ENCODE peak calls at places on chromosome 2, in seven cellular contexts. Q is neural crest cell, N is hypothalamus, L is GM12892, X is body of pancreas, O is osteocyte, M is SIG-M5. Z is an unnamed sample.

GRCh38 chr2:95273911-95274290 is 348 bp upstream of the PROM2 start:
- DNase-seq in Q (no peak), N (no peak), L (no peak), X (no peak), O (peak), M (no peak), Z (no peak)

GRCh38 chr2:220434365-220434764 is 806.9 kb downstream of the SLC4A3 start:
- DNase-seq in Q (no peak), N (no peak), L (no peak), X (no peak), O (no peak), M (no peak), Z (no peak)

GRCh38 chr2:221629478-221629877 is 57.4 kb upstream of the EPHA4 start:
- DNase-seq in Q (no peak), N (no peak), L (no peak), X (no peak), O (no peak), M (no peak), Z (no peak)

GRCh38 chr2:229514318-229514717 is 200.0 kb downstream of the DNER start:
- DNase-seq in Q (no peak), N (no peak), L (no peak), X (no peak), O (no peak), M (no peak), Z (no peak)

GRCh38 chr2:45236268-45236667 is 227.0 kb upstream of the SIX2 start:
- DNase-seq in Q (no peak), N (no peak), L (no peak), X (no peak), O (no peak), M (no peak), Z (no peak)

GRCh38 chr2:111632661-111633060 is 251.3 kb downstream of the ANAPC1 start:
- DNase-seq in Q (no peak), N (no peak), L (no peak), X (no peak), O (no peak), M (no peak), Z (no peak)

GRCh38 chr2:33069894-33070651 is 123.3 kb downstream of the LTBP1 start:
- DNase-seq in Q (no peak), N (no peak), L (no peak), X (peak), O (no peak), M (no peak), Z (no peak)

GRCh38 chr2:67581751-67582150 is 184.6 kb downstream of the ETAA1 start:
- DNase-seq in Q (no peak), N (no peak), L (no peak), X (no peak), O (no peak), M (no peak), Z (peak)

GRCh38 chr2:167651406-167652151 is 595.8 kb downstream of the STK39 start:
- DNase-seq in Q (peak), N (no peak), L (no peak), X (no peak), O (no peak), M (no peak), Z (no peak)

GRCh38 chr2:168119519-168120141 is 127.8 kb downstream of the STK39 start:
- DNase-seq in Q (peak), N (no peak), L (no peak), X (peak), O (no peak), M (no peak), Z (no peak)

GRCh38 chr2:204984421-204984925 is 439.2 kb downstream of the PARD3B start:
- DNase-seq in Q (no peak), N (no peak), L (no peak), X (no peak), O (no peak), M (no peak), Z (no peak)

GRCh38 chr2:203886579-203887230 is 19.1 kb downstream of the CTLA4 start:
- DNase-seq in Q (no peak), N (no peak), L (no peak), X (no peak), O (no peak), M (no peak), Z (no peak)

GRCh38 chr2:122707224-122707824 is 951.9 kb downstream of the TSN start:
- DNase-seq in Q (no peak), N (no peak), L (no peak), X (no peak), O (no peak), M (no peak), Z (no peak)

GRCh38 chr2:126571403-126571802 is 84.6 kb upstream of the GYPC start:
- DNase-seq in Q (no peak), N (no peak), L (no peak), X (no peak), O (no peak), M (no peak), Z (peak)

GRCh38 chr2:181632733-181633401 is 24.0 kb downstream of the CERKL start:
- DNase-seq in Q (no peak), N (no peak), L (no peak), X (no peak), O (no peak), M (no peak), Z (no peak)

GRCh38 chr2:73089270-73090030 is 17.9 kb upstream of the SFXN5 start:
- DNase-seq in Q (no peak), N (no peak), L (no peak), X (peak), O (no peak), M (no peak), Z (no peak)

Z was measured in WTC11.